ENCODE peak calls at places on chromosomes 2 and 18, in eight cellular contexts. C, O, Y, W, E, A, T and L are unnamed samples.

GRCh38 chr2:26900831-26901321 is 52.9 kb downstream of the DPYSL5 start:
- DNase-seq in C (no peak), O (no peak), Y (peak; percentile 16), W (no peak), E (no peak), A (no peak), T (no peak), L (no peak)

GRCh38 chr2:185578293-185578692 is 160.3 kb upstream of the FSIP2 start:
- DNase-seq in C (no peak), O (no peak), Y (no peak), W (no peak), E (no peak), A (no peak), T (no peak), L (no peak)

GRCh38 chr2:190413421-190413820 is 5.3 kb downstream of the MFSD6 start:
- DNase-seq in C (no peak), O (no peak), Y (no peak), W (no peak), E (no peak), A (no peak), T (peak; percentile 64), L (peak; percentile 22)

GRCh38 chr2:16661936-16662335 is 3.7 kb downstream of the CYRIA start:
- DNase-seq in C (no peak), O (no peak), Y (no peak), W (no peak), E (no peak), A (no peak), T (no peak), L (no peak)

GRCh38 chr2:206481056-206481455 is 37.7 kb downstream of the ADAM23 start:
- DNase-seq in C (no peak), O (no peak), Y (no peak), W (no peak), E (no peak), A (no peak), T (no peak), L (no peak)

GRCh38 chr2:71637168-71637567 is 183.8 kb downstream of the DYSF start:
- DNase-seq in C (no peak), O (no peak), Y (no peak), W (no peak), E (no peak), A (no peak), T (no peak), L (no peak)

GRCh38 chr2:238667008-238667407 is 180.9 kb upstream of the TWIST2 start:
- DNase-seq in C (no peak), O (no peak), Y (no peak), W (no peak), E (no peak), A (no peak), T (no peak), L (no peak)

GRCh38 chr18:12093520-12094257 is at the start of gene ANKRD62:
- DNase-seq in C (no peak), O (no peak), Y (peak; percentile 21), W (no peak), E (no peak), A (no peak), T (no peak), L (no peak)

GRCh38 chr2:43462866-43463641 is 132.8 kb downstream of the THADA start:
- DNase-seq in C (no peak), O (no peak), Y (no peak), W (peak; percentile 44), E (no peak), A (no peak), T (peak; percentile 35), L (no peak)

GRCh38 chr2:152426801-152427200 is 91.8 kb downstream of the FMNL2 start:
- DNase-seq in C (no peak), O (peak; percentile 59), Y (no peak), W (no peak), E (no peak), A (no peak), T (no peak), L (no peak)

DNA sequence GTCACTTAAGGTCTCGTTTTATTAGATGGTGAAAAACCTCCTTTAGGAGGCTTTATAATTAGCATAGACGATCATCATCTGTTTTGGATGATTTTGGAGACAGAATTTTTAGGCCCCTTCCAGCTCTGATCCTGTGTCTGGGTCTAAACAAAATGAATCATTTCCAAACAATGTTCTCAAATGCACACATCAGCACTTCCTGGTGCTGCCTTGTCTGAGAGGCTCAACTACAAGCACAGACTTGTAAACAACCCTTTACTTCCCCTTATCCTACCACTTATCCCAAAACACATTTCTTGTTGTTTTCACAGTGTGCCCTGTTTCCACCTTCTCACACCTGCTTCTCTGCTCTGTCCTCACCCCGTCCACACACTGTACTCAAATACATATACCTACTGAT is 71.3 kb upstream of the COL3A1 start:
- DNase-seq in C (no peak), O (peak; percentile 50), Y (no peak), W (no peak), E (peak; percentile 39), A (no peak), T (peak; percentile 68), L (no peak)
- H2AFZ ChIP-seq in C (no peak overlapping the region), O (peak overlapping the region; percentile 84), Y (no peak overlapping the region), W (no peak overlapping the region), E (peak overlapping the region; percentile 26), A (peak overlapping the region; percentile 89), T (peak overlapping the region; percentile 82), L (no peak overlapping the region)

GRCh38 chr2:168821577-168821976 is 19.1 kb downstream of the NOSTRIN start:
- DNase-seq in C (no peak), O (no peak), Y (no peak), W (no peak), E (no peak), A (no peak), T (no peak), L (no peak)

GRCh38 chr2:168816369-168816768 is 13.9 kb downstream of the NOSTRIN start:
- DNase-seq in C (no peak), O (peak; percentile 87), Y (no peak), W (peak; percentile 48), E (peak; percentile 89), A (no peak), T (no peak), L (no peak)

GRCh38 chr2:168825149-168825548 is 22.7 kb downstream of the NOSTRIN start:
- DNase-seq in C (no peak), O (no peak), Y (no peak), W (peak; percentile 32), E (no peak), A (no peak), T (no peak), L (no peak)

GRCh38 chr2:168819829-168820489 is 17.5 kb downstream of the NOSTRIN start:
- DNase-seq in C (no peak), O (no peak), Y (peak; percentile 15), W (no peak), E (no peak), A (no peak), T (no peak), L (no peak)

GRCh38 chr2:168821992-168822391 is 19.6 kb downstream of the NOSTRIN start:
- DNase-seq in C (no peak), O (no peak), Y (no peak), W (no peak), E (no peak), A (no peak), T (no peak), L (no peak)
- H2AFZ ChIP-seq in C (no peak overlapping the region), O (no peak overlapping the region), Y (no peak overlapping the region), W (no peak overlapping the region), E (no peak overlapping the region), A (no peak overlapping the region), T (no peak overlapping the region), L (no peak overlapping the region)

GRCh38 chr2:130342533-130343275 is at the start of gene IMP4:
- DNase-seq in C (peak; percentile 99), O (peak; percentile 100), Y (peak; percentile 99), W (peak; percentile 99), E (peak; percentile 100), A (peak; percentile 99), T (peak; percentile 99), L (peak; percentile 97)
- H2AFZ ChIP-seq in C (peak within 1 kb of the TSS; percentile 47), O (peak within 1 kb of the TSS; percentile 98), Y (peak within 1 kb of the TSS; percentile 100), W (peak within 1 kb of the TSS; percentile 73), E (peak within 1 kb of the TSS; percentile 88), A (peak within 1 kb of the TSS; percentile 59), T (peak within 1 kb of the TSS; percentile 98), L (peak within 1 kb of the TSS; percentile 87)

DNA sequence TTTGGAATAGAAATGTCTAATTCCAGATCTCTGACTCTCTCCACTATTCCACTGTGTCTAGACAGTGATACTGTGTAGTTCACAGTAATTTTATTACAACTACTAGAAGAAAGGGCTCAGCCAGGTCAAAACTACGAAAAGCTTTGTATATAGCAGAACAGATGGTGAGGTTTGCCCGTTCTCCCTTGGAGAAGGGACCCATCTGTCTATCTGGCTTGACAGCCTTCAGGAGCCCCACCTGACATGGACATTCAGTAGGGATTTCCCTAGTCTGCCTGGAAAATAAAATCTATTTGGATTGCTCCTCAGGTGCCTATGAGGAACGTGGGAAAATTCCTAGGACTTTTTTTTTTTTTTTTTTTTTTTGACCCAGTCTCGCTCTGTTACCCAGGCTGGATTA is 435.4 kb downstream of the NRXN1 start:
- DNase-seq in C (no peak), O (no peak), Y (no peak), W (no peak), E (peak; percentile 17), A (no peak), T (no peak), L (no peak)
- H2AFZ ChIP-seq in C (no peak overlapping the region), O (no peak overlapping the region), Y (no peak overlapping the region), W (no peak overlapping the region), E (no peak overlapping the region), A (no peak overlapping the region), T (no peak overlapping the region), L (no peak overlapping the region)

GRCh38 chr18:76490701-76491171 is 4.3 kb downstream of the ZNF516 start:
- DNase-seq in C (no peak), O (peak; percentile 32), Y (peak; percentile 56), W (peak; percentile 77), E (peak; percentile 10), A (no peak), T (peak; percentile 24), L (no peak)
- H2AFZ ChIP-seq in C (no peak overlapping the region), O (peak overlapping the region; percentile 9), Y (no peak overlapping the region), W (peak overlapping the region; percentile 20), E (peak overlapping the region; percentile 8), A (no peak overlapping the region), T (peak overlapping the region; percentile 23), L (no peak overlapping the region)